ENCODE peak calls at places on chromosomes 13 and 19, in six cellular contexts. One of them, this sample, is unnamed.

GRCh38 chr19:18013621-18014111 is 5.7 kb downstream of the ARRDC2 start:
- DNase-seq in PC-3: no peak
- DNase-seq in fibroblast of villous mesenchyme: no peak
- DNase-seq in testis: no peak
- DNase-seq in upper lobe of right lung: no peak
- DNase-seq in psoas muscle: peak; percentile 84
- DNase-seq in this sample: no peak

GRCh38 chr13:20264271-20265018 is 32.3 kb upstream of the GJB6 start:
- DNase-seq in PC-3: no peak
- DNase-seq in fibroblast of villous mesenchyme: no peak
- DNase-seq in testis: no peak
- DNase-seq in upper lobe of right lung: no peak
- DNase-seq in psoas muscle: no peak
- DNase-seq in this sample: no peak

GRCh38 chr13:51225034-51225433 is 2.8 kb downstream of the FAM124A start:
- DNase-seq in PC-3: no peak
- DNase-seq in fibroblast of villous mesenchyme: peak; percentile 36
- DNase-seq in testis: no peak
- DNase-seq in upper lobe of right lung: no peak
- DNase-seq in psoas muscle: no peak
- DNase-seq in this sample: peak; percentile 10

GRCh38 chr13:50596776-50597203 is 246.7 kb downstream of the DLEU7 start:
- DNase-seq in PC-3: no peak
- DNase-seq in fibroblast of villous mesenchyme: no peak
- DNase-seq in testis: no peak
- DNase-seq in upper lobe of right lung: no peak
- DNase-seq in psoas muscle: no peak
- DNase-seq in this sample: no peak

GRCh38 chr13:39501711-39502324 is 101.2 kb downstream of the LHFPL6 start:
- DNase-seq in PC-3: no peak
- DNase-seq in fibroblast of villous mesenchyme: no peak
- DNase-seq in testis: peak; percentile 62
- DNase-seq in upper lobe of right lung: peak; percentile 64
- DNase-seq in psoas muscle: no peak
- DNase-seq in this sample: no peak

GRCh38 chr19:19606021-19606420 is 12.5 kb downstream of the PBX4 start:
- DNase-seq in PC-3: peak; percentile 95
- DNase-seq in fibroblast of villous mesenchyme: no peak
- DNase-seq in testis: no peak
- DNase-seq in upper lobe of right lung: no peak
- DNase-seq in psoas muscle: no peak
- DNase-seq in this sample: no peak

GRCh38 chr13:77026255-77026782 is 640 bp downstream of the FBXL3 start:
- DNase-seq in PC-3: peak; percentile 61
- DNase-seq in fibroblast of villous mesenchyme: peak; percentile 74
- DNase-seq in testis: peak; percentile 91
- DNase-seq in upper lobe of right lung: peak; percentile 94
- DNase-seq in psoas muscle: peak; percentile 94
- DNase-seq in this sample: peak; percentile 65

GRCh38 chr13:44819245-44819644 is 170.0 kb downstream of the NUFIP1 start:
- DNase-seq in PC-3: peak; percentile 84
- DNase-seq in fibroblast of villous mesenchyme: peak; percentile 76
- DNase-seq in testis: no peak
- DNase-seq in upper lobe of right lung: no peak
- DNase-seq in psoas muscle: no peak
- DNase-seq in this sample: peak; percentile 91

GRCh38 chr19:6564393-6564792 is 26.6 kb downstream of the CD70 start:
- DNase-seq in PC-3: peak; percentile 60
- DNase-seq in fibroblast of villous mesenchyme: peak; percentile 3
- DNase-seq in testis: peak; percentile 30
- DNase-seq in upper lobe of right lung: no peak
- DNase-seq in psoas muscle: no peak
- DNase-seq in this sample: peak; percentile 21

GRCh38 chr13:23848639-23849282 is 40.4 kb downstream of the MIPEP start:
- DNase-seq in PC-3: no peak
- DNase-seq in fibroblast of villous mesenchyme: no peak
- DNase-seq in testis: no peak
- DNase-seq in upper lobe of right lung: no peak
- DNase-seq in psoas muscle: no peak
- DNase-seq in this sample: no peak

GRCh38 chr13:42283574-42283973 is 11.6 kb downstream of the AKAP11 start:
- DNase-seq in PC-3: no peak
- DNase-seq in fibroblast of villous mesenchyme: no peak
- DNase-seq in testis: no peak
- DNase-seq in upper lobe of right lung: no peak
- DNase-seq in psoas muscle: no peak
- DNase-seq in this sample: no peak

GRCh38 chr19:6063576-6063961 is 46.7 kb downstream of the RFX2 start:
- DNase-seq in PC-3: no peak
- DNase-seq in fibroblast of villous mesenchyme: no peak
- DNase-seq in testis: peak; percentile 7
- DNase-seq in upper lobe of right lung: peak; percentile 49
- DNase-seq in psoas muscle: no peak
- DNase-seq in this sample: no peak

GRCh38 chr13:76852991-76853390 is 33.2 kb downstream of the KCTD12 start:
- DNase-seq in PC-3: peak; percentile 82
- DNase-seq in fibroblast of villous mesenchyme: peak; percentile 48
- DNase-seq in testis: peak; percentile 32
- DNase-seq in upper lobe of right lung: no peak
- DNase-seq in psoas muscle: no peak
- DNase-seq in this sample: peak; percentile 67

GRCh38 chr13:97895383-97895782 is 58.1 kb upstream of the IPO5 start:
- DNase-seq in PC-3: no peak
- DNase-seq in fibroblast of villous mesenchyme: no peak
- DNase-seq in testis: no peak
- DNase-seq in upper lobe of right lung: no peak
- DNase-seq in psoas muscle: no peak
- DNase-seq in this sample: no peak

GRCh38 chr13:52926971-52927370 is 78.5 kb upstream of the PCDH8 start:
- DNase-seq in PC-3: no peak
- DNase-seq in fibroblast of villous mesenchyme: no peak
- DNase-seq in testis: no peak
- DNase-seq in upper lobe of right lung: no peak
- DNase-seq in psoas muscle: no peak
- DNase-seq in this sample: no peak

GRCh38 chr13:76683168-76683567 is 203.0 kb downstream of the KCTD12 start:
- DNase-seq in PC-3: no peak
- DNase-seq in fibroblast of villous mesenchyme: no peak
- DNase-seq in testis: no peak
- DNase-seq in upper lobe of right lung: no peak
- DNase-seq in psoas muscle: no peak
- DNase-seq in this sample: peak; percentile 20

GRCh38 chr19:49349567-49349966 is 12.6 kb downstream of the TEAD2 start:
- DNase-seq in PC-3: no peak
- DNase-seq in fibroblast of villous mesenchyme: no peak
- DNase-seq in testis: no peak
- DNase-seq in upper lobe of right lung: no peak
- DNase-seq in psoas muscle: no peak
- DNase-seq in this sample: no peak

GRCh38 chr13:33509642-33510229 is 224.2 kb upstream of the STARD13 start:
- DNase-seq in PC-3: peak; percentile 23
- DNase-seq in fibroblast of villous mesenchyme: no peak
- DNase-seq in testis: peak; percentile 34
- DNase-seq in upper lobe of right lung: no peak
- DNase-seq in psoas muscle: no peak
- DNase-seq in this sample: no peak

GRCh38 chr19:48603850-48604249 is 2.7 kb upstream of the SPACA4 start:
- DNase-seq in PC-3: no peak
- DNase-seq in fibroblast of villous mesenchyme: no peak
- DNase-seq in testis: no peak
- DNase-seq in upper lobe of right lung: no peak
- DNase-seq in psoas muscle: no peak
- DNase-seq in this sample: no peak

GRCh38 chr13:99523838-99524237 is 22.6 kb downstream of the TM9SF2 start:
- DNase-seq in PC-3: peak; percentile 25
- DNase-seq in fibroblast of villous mesenchyme: no peak
- DNase-seq in testis: no peak
- DNase-seq in upper lobe of right lung: no peak
- DNase-seq in psoas muscle: no peak
- DNase-seq in this sample: no peak

GRCh38 chr19:17541184-17541759 is 14.2 kb upstream of the COLGALT1 start:
- DNase-seq in PC-3: no peak
- DNase-seq in fibroblast of villous mesenchyme: no peak
- DNase-seq in testis: no peak
- DNase-seq in upper lobe of right lung: no peak
- DNase-seq in psoas muscle: no peak
- DNase-seq in this sample: no peak

GRCh38 chr19:40831502-40832430 is 18.5 kb downstream of the CYP2A6 start:
- DNase-seq in PC-3: peak; percentile 92
- DNase-seq in fibroblast of villous mesenchyme: peak; percentile 100
- DNase-seq in testis: no peak
- DNase-seq in upper lobe of right lung: no peak
- DNase-seq in psoas muscle: no peak
- DNase-seq in this sample: peak; percentile 98

GRCh38 chr19:14536926-14537692 is 7.7 kb downstream of the TECR start:
- DNase-seq in PC-3: peak; percentile 88
- DNase-seq in fibroblast of villous mesenchyme: peak; percentile 95
- DNase-seq in testis: peak; percentile 80
- DNase-seq in upper lobe of right lung: peak; percentile 92
- DNase-seq in psoas muscle: peak; percentile 76
- DNase-seq in this sample: peak; percentile 82

GRCh38 chr19:54661846-54662489 is 817 bp upstream of the LILRB4 start:
- DNase-seq in PC-3: no peak
- DNase-seq in fibroblast of villous mesenchyme: no peak
- DNase-seq in testis: no peak
- DNase-seq in upper lobe of right lung: no peak
- DNase-seq in psoas muscle: no peak
- DNase-seq in this sample: no peak

GRCh38 chr13:90105276-90105675 is 1242.2 kb upstream of the MIR17HG start:
- DNase-seq in PC-3: peak; percentile 85
- DNase-seq in fibroblast of villous mesenchyme: peak; percentile 2
- DNase-seq in testis: no peak
- DNase-seq in upper lobe of right lung: no peak
- DNase-seq in psoas muscle: no peak
- DNase-seq in this sample: peak; percentile 44

GRCh38 chr13:109744512-109745051 is 41.8 kb downstream of the IRS2 start:
- DNase-seq in PC-3: peak; percentile 71
- DNase-seq in fibroblast of villous mesenchyme: peak; percentile 97
- DNase-seq in testis: peak; percentile 92
- DNase-seq in upper lobe of right lung: no peak
- DNase-seq in psoas muscle: peak; percentile 71
- DNase-seq in this sample: peak; percentile 97
- H3K4me3 ChIP-seq in PC-3: peak overlapping the region; percentile 25
- H3K4me3 ChIP-seq in fibroblast of villous mesenchyme: peak overlapping the region; percentile 5
- H3K4me3 ChIP-seq in testis: peak overlapping the region; percentile 12
- H3K4me3 ChIP-seq in upper lobe of right lung: no peak overlapping the region
- H3K4me3 ChIP-seq in psoas muscle: no peak overlapping the region
- H3K4me3 ChIP-seq in this sample: peak overlapping the region; percentile 7

GRCh38 chr13:35718084-35718483 is 241.6 kb upstream of the MAB21L1 start:
- DNase-seq in PC-3: no peak
- DNase-seq in fibroblast of villous mesenchyme: no peak
- DNase-seq in testis: no peak
- DNase-seq in upper lobe of right lung: no peak
- DNase-seq in psoas muscle: no peak
- DNase-seq in this sample: no peak

GRCh38 chr13:35720290-35720689 is 243.8 kb upstream of the MAB21L1 start:
- DNase-seq in PC-3: peak; percentile 57
- DNase-seq in fibroblast of villous mesenchyme: no peak
- DNase-seq in testis: no peak
- DNase-seq in upper lobe of right lung: no peak
- DNase-seq in psoas muscle: no peak
- DNase-seq in this sample: no peak

GRCh38 chr13:35723061-35723461 is 246.6 kb upstream of the MAB21L1 start:
- DNase-seq in PC-3: no peak
- DNase-seq in fibroblast of villous mesenchyme: peak; percentile 69
- DNase-seq in testis: peak; percentile 26
- DNase-seq in upper lobe of right lung: no peak
- DNase-seq in psoas muscle: no peak
- DNase-seq in this sample: peak; percentile 22

GRCh38 chr13:35722438-35723060 is 246.1 kb upstream of the MAB21L1 start:
- DNase-seq in PC-3: no peak
- DNase-seq in fibroblast of villous mesenchyme: peak; percentile 58
- DNase-seq in testis: no peak
- DNase-seq in upper lobe of right lung: no peak
- DNase-seq in psoas muscle: no peak
- DNase-seq in this sample: no peak

DNA sequence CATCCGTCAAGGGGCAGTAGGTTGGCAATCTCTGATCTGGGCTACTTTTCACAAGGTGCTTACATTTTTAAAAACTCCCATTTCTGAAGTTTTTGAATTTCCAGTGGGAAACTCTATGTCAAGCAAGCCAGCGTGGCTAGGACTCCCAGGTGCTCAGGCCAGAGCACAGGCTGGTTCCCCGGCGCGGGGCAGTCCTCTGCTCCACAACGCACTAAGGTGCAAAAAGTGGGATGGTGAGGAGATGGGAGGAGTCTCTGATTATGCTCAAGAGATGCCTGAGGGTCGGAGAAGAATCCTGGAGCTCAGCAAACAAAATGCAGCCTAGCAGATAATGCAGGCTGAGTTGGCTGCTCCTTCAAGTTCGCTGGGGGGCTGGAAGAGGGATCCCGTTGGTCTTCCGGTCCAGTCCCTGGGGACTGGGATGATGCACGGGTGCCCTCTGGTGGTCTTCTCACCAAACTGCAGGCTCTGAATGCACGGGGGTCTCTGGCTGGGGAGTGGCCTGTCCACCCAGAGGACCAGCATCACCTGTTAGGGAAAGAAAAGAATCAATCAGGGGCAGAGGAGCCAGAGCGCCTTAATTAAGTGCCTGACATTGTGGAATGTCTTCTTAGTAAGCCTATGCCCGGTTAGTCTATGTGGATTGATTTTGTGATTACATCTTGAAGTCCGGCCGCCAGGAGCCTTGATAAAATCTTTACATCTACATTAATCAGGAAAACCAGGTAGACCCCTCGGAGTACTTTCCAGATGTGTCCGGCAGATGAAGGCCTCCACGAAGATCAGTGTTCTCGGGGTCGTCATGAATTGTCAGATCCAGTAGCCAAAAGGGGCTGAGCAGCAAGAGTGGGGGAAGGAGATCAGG is 244.4 kb upstream of the MAB21L1 start:
- DNase-seq in PC-3: peak; percentile 70
- DNase-seq in fibroblast of villous mesenchyme: peak; percentile 29
- DNase-seq in testis: peak; percentile 65
- DNase-seq in upper lobe of right lung: no peak
- DNase-seq in psoas muscle: peak; percentile 64
- DNase-seq in this sample: peak; percentile 60
- TF ChIP-seq CTCF in PC-3: peak; percentile 95
- TF ChIP-seq CTCF in fibroblast of villous mesenchyme: peak; percentile 94
- TF ChIP-seq CTCF in testis: peak; percentile 64
- TF ChIP-seq CTCF in upper lobe of right lung: peak; percentile 89
- TF ChIP-seq CTCF in psoas muscle: peak; percentile 93
- TF ChIP-seq CTCF in this sample: peak; percentile 98

GRCh38 chr13:80684525-80685017 is 343.6 kb upstream of the SPRY2 start:
- DNase-seq in PC-3: no peak
- DNase-seq in fibroblast of villous mesenchyme: no peak
- DNase-seq in testis: no peak
- DNase-seq in upper lobe of right lung: no peak
- DNase-seq in psoas muscle: no peak
- DNase-seq in this sample: no peak
- H3K4me3 ChIP-seq in PC-3: no peak overlapping the region
- H3K4me3 ChIP-seq in fibroblast of villous mesenchyme: no peak overlapping the region
- H3K4me3 ChIP-seq in testis: no peak overlapping the region
- H3K4me3 ChIP-seq in upper lobe of right lung: no peak overlapping the region
- H3K4me3 ChIP-seq in psoas muscle: no peak overlapping the region
- H3K4me3 ChIP-seq in this sample: no peak overlapping the region

DNA sequence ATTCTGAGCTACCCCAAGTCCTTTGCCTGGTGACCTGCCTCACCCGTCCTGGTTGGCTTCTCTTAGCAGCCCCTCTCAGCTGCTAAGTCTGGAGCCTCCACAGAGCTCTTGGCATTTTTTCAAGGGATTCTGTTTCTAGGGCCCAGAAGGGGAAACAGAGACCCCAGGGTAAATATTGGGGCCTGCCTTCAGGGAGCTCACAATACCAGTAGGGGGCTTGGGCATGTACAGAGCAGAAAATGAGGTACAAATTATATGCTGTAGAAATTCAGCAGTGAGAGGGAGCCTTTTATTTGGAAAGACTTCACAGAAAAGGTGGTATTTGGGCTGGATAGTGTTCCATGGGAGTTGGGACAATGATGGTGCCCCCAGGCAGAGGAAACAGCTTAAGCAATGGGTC is 3.7 kb downstream of the SAMD4B start:
- DNase-seq in PC-3: no peak
- DNase-seq in fibroblast of villous mesenchyme: no peak
- DNase-seq in testis: no peak
- DNase-seq in upper lobe of right lung: no peak
- DNase-seq in psoas muscle: no peak
- DNase-seq in this sample: no peak
- TF ChIP-seq CTCF in PC-3: no peak
- TF ChIP-seq CTCF in fibroblast of villous mesenchyme: peak; percentile 27
- TF ChIP-seq CTCF in testis: no peak
- TF ChIP-seq CTCF in upper lobe of right lung: no peak
- TF ChIP-seq CTCF in psoas muscle: no peak
- TF ChIP-seq CTCF in this sample: peak; percentile 43

This sample was measured in choroid plexus epithelial cell.